ENCODE peak calls at places on chromosomes 5 and 9, in eight cellular contexts. One of them, this sample, is unnamed.
A peak's percentile ranks its signal among the peaks of the same experiment; 100 is the strongest.

GRCh38 chr5:130836729-130837660 is 328.1 kb downstream of the HINT1 start:
- DNase-seq in thyroid gland: no peak
- DNase-seq in mammary epithelial cell: peak; percentile 43
- DNase-seq in Caco-2: no peak
- DNase-seq in neural crest cell: no peak
- DNase-seq in cardiac muscle cell: peak; percentile 10
- DNase-seq in left ventricle myocardium inferior: no peak
- DNase-seq in GM06990: peak; percentile 2
- DNase-seq in this sample: no peak

GRCh38 chr5:16736158-16736994 is 119.6 kb upstream of the RETREG1 start:
- DNase-seq in thyroid gland: peak; percentile 74
- DNase-seq in mammary epithelial cell: peak; percentile 95
- DNase-seq in Caco-2: peak; percentile 72
- DNase-seq in neural crest cell: peak; percentile 46
- DNase-seq in cardiac muscle cell: peak; percentile 93
- DNase-seq in left ventricle myocardium inferior: no peak
- DNase-seq in GM06990: no peak
- DNase-seq in this sample: no peak

GRCh38 chr9:4334439-4334838 is 34.6 kb upstream of the GLIS3 start:
- DNase-seq in thyroid gland: peak; percentile 95
- DNase-seq in mammary epithelial cell: peak; percentile 86
- DNase-seq in Caco-2: no peak
- DNase-seq in neural crest cell: no peak
- DNase-seq in cardiac muscle cell: peak; percentile 19
- DNase-seq in left ventricle myocardium inferior: peak; percentile 36
- DNase-seq in GM06990: no peak
- DNase-seq in this sample: no peak

GRCh38 chr5:171271798-171272197 is 37.2 kb upstream of the TLX3 start:
- DNase-seq in thyroid gland: no peak
- DNase-seq in mammary epithelial cell: no peak
- DNase-seq in Caco-2: no peak
- DNase-seq in neural crest cell: no peak
- DNase-seq in cardiac muscle cell: no peak
- DNase-seq in left ventricle myocardium inferior: no peak
- DNase-seq in GM06990: no peak
- DNase-seq in this sample: no peak

GRCh38 chr5:135493406-135494180 is 41.4 kb upstream of the TIFAB start:
- DNase-seq in thyroid gland: no peak
- DNase-seq in mammary epithelial cell: peak; percentile 95
- DNase-seq in Caco-2: no peak
- DNase-seq in neural crest cell: no peak
- DNase-seq in cardiac muscle cell: peak; percentile 84
- DNase-seq in left ventricle myocardium inferior: no peak
- DNase-seq in GM06990: no peak
- DNase-seq in this sample: no peak

GRCh38 chr9:75438716-75439115 is 350.4 kb downstream of the OSTF1 start:
- DNase-seq in thyroid gland: no peak
- DNase-seq in mammary epithelial cell: no peak
- DNase-seq in Caco-2: no peak
- DNase-seq in neural crest cell: no peak
- DNase-seq in cardiac muscle cell: no peak
- DNase-seq in left ventricle myocardium inferior: no peak
- DNase-seq in GM06990: no peak
- DNase-seq in this sample: no peak

GRCh38 chr9:135010921-135011320 is 76.5 kb upstream of the OLFM1 start:
- DNase-seq in thyroid gland: peak; percentile 89
- DNase-seq in mammary epithelial cell: no peak
- DNase-seq in Caco-2: no peak
- DNase-seq in neural crest cell: no peak
- DNase-seq in cardiac muscle cell: no peak
- DNase-seq in left ventricle myocardium inferior: no peak
- DNase-seq in GM06990: no peak
- DNase-seq in this sample: no peak

GRCh38 chr9:85178486-85178885 is 509.0 kb downstream of the NTRK2 start:
- DNase-seq in thyroid gland: peak; percentile 27
- DNase-seq in mammary epithelial cell: peak; percentile 47
- DNase-seq in Caco-2: no peak
- DNase-seq in neural crest cell: peak; percentile 2
- DNase-seq in cardiac muscle cell: no peak
- DNase-seq in left ventricle myocardium inferior: no peak
- DNase-seq in GM06990: no peak
- DNase-seq in this sample: no peak

GRCh38 chr9:85536514-85536913 is 205.2 kb downstream of the AGTPBP1 start:
- DNase-seq in thyroid gland: no peak
- DNase-seq in mammary epithelial cell: no peak
- DNase-seq in Caco-2: no peak
- DNase-seq in neural crest cell: no peak
- DNase-seq in cardiac muscle cell: peak; percentile 54
- DNase-seq in left ventricle myocardium inferior: no peak
- DNase-seq in GM06990: no peak
- DNase-seq in this sample: no peak

GRCh38 chr9:25556535-25556934 is 121.7 kb downstream of the TUSC1 start:
- DNase-seq in thyroid gland: no peak
- DNase-seq in mammary epithelial cell: no peak
- DNase-seq in Caco-2: no peak
- DNase-seq in neural crest cell: no peak
- DNase-seq in cardiac muscle cell: no peak
- DNase-seq in left ventricle myocardium inferior: no peak
- DNase-seq in GM06990: no peak
- DNase-seq in this sample: no peak

GRCh38 chr9:127884427-127884911 is 7.0 kb upstream of the AK1 start:
- DNase-seq in thyroid gland: peak; percentile 85
- DNase-seq in mammary epithelial cell: no peak
- DNase-seq in Caco-2: no peak
- DNase-seq in neural crest cell: no peak
- DNase-seq in cardiac muscle cell: no peak
- DNase-seq in left ventricle myocardium inferior: peak; percentile 59
- DNase-seq in GM06990: no peak
- DNase-seq in this sample: no peak

GRCh38 chr5:111259636-111260035 is 35.5 kb downstream of the CAMK4 start:
- DNase-seq in thyroid gland: no peak
- DNase-seq in mammary epithelial cell: no peak
- DNase-seq in Caco-2: no peak
- DNase-seq in neural crest cell: no peak
- DNase-seq in cardiac muscle cell: no peak
- DNase-seq in left ventricle myocardium inferior: no peak
- DNase-seq in GM06990: no peak
- DNase-seq in this sample: no peak

GRCh38 chr9:10050016-10050415 is 562.8 kb downstream of the PTPRD start:
- DNase-seq in thyroid gland: no peak
- DNase-seq in mammary epithelial cell: peak; percentile 41
- DNase-seq in Caco-2: no peak
- DNase-seq in neural crest cell: no peak
- DNase-seq in cardiac muscle cell: no peak
- DNase-seq in left ventricle myocardium inferior: no peak
- DNase-seq in GM06990: no peak
- DNase-seq in this sample: no peak

GRCh38 chr9:108186996-108187395 is 668.8 kb downstream of the ACTL7B start:
- DNase-seq in thyroid gland: peak; percentile 14
- DNase-seq in mammary epithelial cell: no peak
- DNase-seq in Caco-2: no peak
- DNase-seq in neural crest cell: no peak
- DNase-seq in cardiac muscle cell: peak; percentile 86
- DNase-seq in left ventricle myocardium inferior: peak; percentile 71
- DNase-seq in GM06990: no peak
- DNase-seq in this sample: no peak

GRCh38 chr5:67969631-67970030 is 245.9 kb upstream of the PIK3R1 start:
- DNase-seq in thyroid gland: no peak
- DNase-seq in mammary epithelial cell: peak; percentile 56
- DNase-seq in Caco-2: no peak
- DNase-seq in neural crest cell: no peak
- DNase-seq in cardiac muscle cell: no peak
- DNase-seq in left ventricle myocardium inferior: no peak
- DNase-seq in GM06990: no peak
- DNase-seq in this sample: no peak

GRCh38 chr5:22916393-22916792 is 63.2 kb upstream of the CDH12 start:
- DNase-seq in thyroid gland: no peak
- DNase-seq in mammary epithelial cell: no peak
- DNase-seq in Caco-2: no peak
- DNase-seq in neural crest cell: no peak
- DNase-seq in cardiac muscle cell: no peak
- DNase-seq in left ventricle myocardium inferior: no peak
- DNase-seq in GM06990: no peak
- DNase-seq in this sample: no peak

GRCh38 chr5:10618311-10618710 is 54.4 kb downstream of the ANKRD33B start:
- DNase-seq in thyroid gland: no peak
- DNase-seq in mammary epithelial cell: no peak
- DNase-seq in Caco-2: no peak
- DNase-seq in neural crest cell: no peak
- DNase-seq in cardiac muscle cell: no peak
- DNase-seq in left ventricle myocardium inferior: no peak
- DNase-seq in GM06990: no peak
- DNase-seq in this sample: no peak

GRCh38 chr9:117784996-117785395 is 80.8 kb downstream of the TLR4 start:
- DNase-seq in thyroid gland: no peak
- DNase-seq in mammary epithelial cell: no peak
- DNase-seq in Caco-2: no peak
- DNase-seq in neural crest cell: no peak
- DNase-seq in cardiac muscle cell: no peak
- DNase-seq in left ventricle myocardium inferior: no peak
- DNase-seq in GM06990: no peak
- DNase-seq in this sample: no peak

GRCh38 chr5:79193643-79194042 is 42.3 kb upstream of the JMY start:
- DNase-seq in thyroid gland: no peak
- DNase-seq in mammary epithelial cell: peak; percentile 41
- DNase-seq in Caco-2: no peak
- DNase-seq in neural crest cell: no peak
- DNase-seq in cardiac muscle cell: no peak
- DNase-seq in left ventricle myocardium inferior: no peak
- DNase-seq in GM06990: no peak
- DNase-seq in this sample: no peak

GRCh38 chr5:71782771-71783770 is 64.0 kb downstream of the CARTPT start:
- DNase-seq in thyroid gland: peak; percentile 81
- DNase-seq in mammary epithelial cell: peak; percentile 47
- DNase-seq in Caco-2: peak; percentile 61
- DNase-seq in neural crest cell: peak; percentile 86
- DNase-seq in cardiac muscle cell: peak; percentile 85
- DNase-seq in left ventricle myocardium inferior: peak; percentile 80
- DNase-seq in GM06990: peak; percentile 44
- DNase-seq in this sample: peak; percentile 71

GRCh38 chr5:172871982-172872381 is 37.9 kb downstream of the ERGIC1 start:
- DNase-seq in thyroid gland: no peak
- DNase-seq in mammary epithelial cell: no peak
- DNase-seq in Caco-2: no peak
- DNase-seq in neural crest cell: no peak
- DNase-seq in cardiac muscle cell: no peak
- DNase-seq in left ventricle myocardium inferior: no peak
- DNase-seq in GM06990: no peak
- DNase-seq in this sample: no peak

GRCh38 chr5:103224118-103224893 is 34.3 kb upstream of the MACIR start:
- DNase-seq in thyroid gland: peak; percentile 50
- DNase-seq in mammary epithelial cell: peak; percentile 55
- DNase-seq in Caco-2: peak; percentile 60
- DNase-seq in neural crest cell: peak; percentile 20
- DNase-seq in cardiac muscle cell: peak; percentile 93
- DNase-seq in left ventricle myocardium inferior: no peak
- DNase-seq in GM06990: peak; percentile 22
- DNase-seq in this sample: peak; percentile 42

GRCh38 chr9:95381243-95381642 is 63.7 kb upstream of the FANCC start:
- DNase-seq in thyroid gland: no peak
- DNase-seq in mammary epithelial cell: peak; percentile 50
- DNase-seq in Caco-2: no peak
- DNase-seq in neural crest cell: no peak
- DNase-seq in cardiac muscle cell: peak; percentile 46
- DNase-seq in left ventricle myocardium inferior: no peak
- DNase-seq in GM06990: no peak
- DNase-seq in this sample: no peak

GRCh38 chr5:167777746-167778145 is 513.7 kb upstream of the WWC1 start:
- DNase-seq in thyroid gland: no peak
- DNase-seq in mammary epithelial cell: peak; percentile 46
- DNase-seq in Caco-2: no peak
- DNase-seq in neural crest cell: no peak
- DNase-seq in cardiac muscle cell: peak; percentile 52
- DNase-seq in left ventricle myocardium inferior: no peak
- DNase-seq in GM06990: no peak
- DNase-seq in this sample: no peak

GRCh38 chr5:112491257-112491656 is 72.2 kb upstream of the EPB41L4A start:
- DNase-seq in thyroid gland: no peak
- DNase-seq in mammary epithelial cell: no peak
- DNase-seq in Caco-2: no peak
- DNase-seq in neural crest cell: no peak
- DNase-seq in cardiac muscle cell: no peak
- DNase-seq in left ventricle myocardium inferior: no peak
- DNase-seq in GM06990: no peak
- DNase-seq in this sample: no peak

DNA sequence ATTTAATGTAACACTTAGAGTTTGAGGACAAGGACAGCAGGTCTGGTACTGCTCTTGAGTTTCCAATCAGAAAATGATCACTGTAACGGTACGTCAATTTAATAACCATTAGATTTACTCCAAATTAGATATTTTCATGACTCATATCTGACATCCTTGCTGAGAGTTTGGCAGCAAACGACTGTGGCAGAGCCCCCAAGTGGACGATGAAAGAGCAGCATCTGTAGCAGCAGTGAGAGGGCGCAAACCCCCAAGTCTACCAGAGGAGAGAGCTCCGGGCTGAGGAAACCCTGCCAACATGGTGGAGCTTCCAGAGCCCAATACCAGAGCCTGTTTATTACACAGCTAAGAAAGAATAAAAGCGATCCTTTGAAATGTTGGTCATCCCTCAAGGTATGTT is 73.2 kb upstream of the EPB41L4A start:
- DNase-seq in thyroid gland: peak; percentile 58
- DNase-seq in mammary epithelial cell: peak; percentile 69
- DNase-seq in Caco-2: peak; percentile 52
- DNase-seq in neural crest cell: peak; percentile 23
- DNase-seq in cardiac muscle cell: peak; percentile 70
- DNase-seq in left ventricle myocardium inferior: peak; percentile 56
- DNase-seq in GM06990: peak; percentile 18
- DNase-seq in this sample: peak; percentile 55
- TF ChIP-seq CTCF in thyroid gland: no peak
- TF ChIP-seq CTCF in mammary epithelial cell: peak; percentile 73
- TF ChIP-seq CTCF in Caco-2: peak; percentile 39
- TF ChIP-seq CTCF in neural crest cell: peak; percentile 57
- TF ChIP-seq CTCF in cardiac muscle cell: peak; percentile 76
- TF ChIP-seq CTCF in left ventricle myocardium inferior: peak; percentile 75
- TF ChIP-seq CTCF in GM06990: peak; percentile 89
- TF ChIP-seq CTCF in this sample: peak; percentile 49

GRCh38 chr9:129460323-129461261 is 160.3 kb downstream of the C9orf50 start:
- DNase-seq in thyroid gland: peak; percentile 99
- DNase-seq in mammary epithelial cell: peak; percentile 92
- DNase-seq in Caco-2: peak; percentile 98
- DNase-seq in neural crest cell: peak; percentile 87
- DNase-seq in cardiac muscle cell: peak; percentile 100
- DNase-seq in left ventricle myocardium inferior: peak; percentile 97
- DNase-seq in GM06990: peak; percentile 81
- DNase-seq in this sample: peak; percentile 97
- TF ChIP-seq CTCF in thyroid gland: no peak
- TF ChIP-seq CTCF in mammary epithelial cell: no peak
- TF ChIP-seq CTCF in Caco-2: no peak
- TF ChIP-seq CTCF in neural crest cell: no peak
- TF ChIP-seq CTCF in cardiac muscle cell: peak; percentile 16
- TF ChIP-seq CTCF in left ventricle myocardium inferior: peak; percentile 53
- TF ChIP-seq CTCF in GM06990: no peak
- TF ChIP-seq CTCF in this sample: peak; percentile 10

GRCh38 chr9:106745876-106746275 is 117.1 kb upstream of the ZNF462 start:
- DNase-seq in thyroid gland: no peak
- DNase-seq in mammary epithelial cell: no peak
- DNase-seq in Caco-2: no peak
- DNase-seq in neural crest cell: no peak
- DNase-seq in cardiac muscle cell: no peak
- DNase-seq in left ventricle myocardium inferior: no peak
- DNase-seq in GM06990: no peak
- DNase-seq in this sample: no peak
- TF ChIP-seq CTCF in thyroid gland: no peak
- TF ChIP-seq CTCF in mammary epithelial cell: no peak
- TF ChIP-seq CTCF in Caco-2: no peak
- TF ChIP-seq CTCF in neural crest cell: no peak
- TF ChIP-seq CTCF in cardiac muscle cell: no peak
- TF ChIP-seq CTCF in left ventricle myocardium inferior: no peak
- TF ChIP-seq CTCF in GM06990: no peak
- TF ChIP-seq CTCF in this sample: no peak

GRCh38 chr9:31916591-31917223 is 467.7 kb upstream of the ACO1 start:
- DNase-seq in thyroid gland: no peak
- DNase-seq in mammary epithelial cell: no peak
- DNase-seq in Caco-2: no peak
- DNase-seq in neural crest cell: no peak
- DNase-seq in cardiac muscle cell: no peak
- DNase-seq in left ventricle myocardium inferior: no peak
- DNase-seq in GM06990: no peak
- DNase-seq in this sample: no peak
- TF ChIP-seq CTCF in thyroid gland: no peak
- TF ChIP-seq CTCF in mammary epithelial cell: no peak
- TF ChIP-seq CTCF in Caco-2: no peak
- TF ChIP-seq CTCF in neural crest cell: no peak
- TF ChIP-seq CTCF in cardiac muscle cell: no peak
- TF ChIP-seq CTCF in left ventricle myocardium inferior: no peak
- TF ChIP-seq CTCF in GM06990: no peak
- TF ChIP-seq CTCF in this sample: peak; percentile 20

This sample was measured in GM10248.